ENCODE peak calls at places on chromosome 18, in five cellular contexts. Q is thoracic aorta, L is right lobe of liver, G is A549, F is sigmoid colon. P is an unnamed sample. For H3K4me1, the result is how much of the 10 kb centered on the place peaks cover.

GRCh38 chr18:30730915-30731314 is 311.6 kb downstream of the DSC3 start:
- DNase-seq in Q (no peak), L (no peak), G (no peak), F (no peak), P (no peak)

GRCh38 chr18:50909261-50909660 is 30.3 kb downstream of the ME2 start:
- DNase-seq in Q (no peak), L (no peak), G (no peak), F (no peak), P (no peak)

GRCh38 chr18:21513292-21513691 is 87.2 kb downstream of the ESCO1 start:
- DNase-seq in Q (no peak), L (no peak), G (no peak), F (no peak), P (no peak)

GRCh38 chr18:55199291-55199963 is 240.2 kb upstream of the CCDC68 start:
- DNase-seq in Q (no peak), L (no peak), G (no peak), F (no peak), P (no peak)

GRCh38 chr18:37322497-37323035 is 243.0 kb downstream of the CELF4 start:
- DNase-seq in Q (no peak), L (no peak), G (peak), F (no peak), P (peak)

GRCh38 chr18:52426041-52426440 is 86.0 kb downstream of the DCC start:
- DNase-seq in Q (no peak), L (no peak), G (no peak), F (no peak), P (no peak)

GRCh38 chr18:61352611-61353010 is 19.4 kb downstream of the CDH20 start:
- DNase-seq in Q (no peak), L (no peak), G (no peak), F (no peak), P (no peak)

GRCh38 chr18:45050712-45051639 is 370.3 kb downstream of the SETBP1 start:
- DNase-seq in Q (no peak), L (no peak), G (peak), F (no peak), P (no peak)

GRCh38 chr18:1976484-1976883 is 594.8 kb downstream of the METTL4 start:
- DNase-seq in Q (no peak), L (no peak), G (no peak), F (no peak), P (no peak)

GRCh38 chr18:58654896-58655614 is 16.2 kb upstream of the MALT1 start:
- DNase-seq in Q (no peak), L (no peak), G (no peak), F (no peak), P (no peak)

GRCh38 chr18:24875286-24875685 is 414.8 kb downstream of the HRH4 start:
- DNase-seq in Q (no peak), L (no peak), G (no peak), F (no peak), P (no peak)

GRCh38 chr18:11567391-11567790 is 42.0 kb upstream of the SLC35G4 start:
- DNase-seq in Q (no peak), L (no peak), G (no peak), F (no peak), P (no peak)

GRCh38 chr18:71398530-71398929 is 1109.7 kb downstream of the SOCS6 start:
- DNase-seq in Q (no peak), L (no peak), G (peak), F (no peak), P (peak)

GRCh38 chr18:2002178-2002577 is 569.1 kb downstream of the METTL4 start:
- DNase-seq in Q (no peak), L (no peak), G (no peak), F (no peak), P (no peak)

GRCh38 chr18:36358141-36358540 is 60.6 kb downstream of the FHOD3 start:
- DNase-seq in Q (no peak), L (no peak), G (no peak), F (no peak), P (no peak)

GRCh38 chr18:7778181-7778580 is 211.1 kb downstream of the PTPRM start:
- DNase-seq in Q (no peak), L (no peak), G (no peak), F (no peak), P (no peak)

GRCh38 chr18:32308493-32309120 is 118.8 kb downstream of the MEP1B start:
- DNase-seq in Q (no peak), L (no peak), G (peak), F (peak), P (no peak)

GRCh38 chr18:55509631-55510372 is 78.2 kb downstream of the TCF4 start:
- DNase-seq in Q (no peak), L (no peak), G (no peak), F (no peak), P (no peak)

GRCh38 chr18:7830468-7830867 is 263.4 kb downstream of the PTPRM start:
- DNase-seq in Q (no peak), L (no peak), G (peak), F (no peak), P (no peak)

GRCh38 chr18:41396861-41397260 is 558.2 kb upstream of the PIK3C3 start:
- DNase-seq in Q (no peak), L (no peak), G (no peak), F (no peak), P (no peak)

GRCh38 chr18:3217930-3218647 is 1.7 kb downstream of the MYOM1 start:
- DNase-seq in Q (no peak), L (no peak), G (peak), F (no peak), P (no peak)

GRCh38 chr18:24426073-24426397 is 435 bp upstream of the IMPACT start:
- DNase-seq in Q (no peak), L (no peak), G (no peak), F (no peak), P (no peak)

GRCh38 chr18:71105994-71106546 is 817.2 kb downstream of the SOCS6 start:
- DNase-seq in Q (no peak), L (no peak), G (no peak), F (no peak), P (no peak)

GRCh38 chr18:79736846-79737245 is 57.2 kb downstream of the CTDP1 start:
- DNase-seq in Q (no peak), L (no peak), G (no peak), F (peak), P (no peak)

DNA sequence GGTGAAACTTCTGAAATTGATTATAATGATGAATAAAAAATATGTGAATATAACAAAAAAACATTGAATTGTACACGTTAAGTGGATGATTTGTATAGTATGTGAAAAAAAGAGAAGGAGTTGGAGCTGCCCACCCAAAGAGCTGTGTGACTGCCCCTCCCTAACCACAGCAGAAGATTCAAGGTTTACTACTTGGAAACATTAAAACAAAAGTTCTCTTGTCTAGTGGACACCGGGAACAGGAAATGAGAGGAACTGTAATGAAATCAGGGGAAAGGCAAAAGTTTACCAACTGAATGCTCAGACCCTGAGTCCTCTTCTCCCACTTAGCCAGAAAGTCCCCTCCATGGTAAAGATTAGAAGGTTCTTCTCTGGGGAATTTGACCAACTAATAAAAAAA is 13.1 kb downstream of the COLEC12 start:
- DNase-seq in Q (no peak), L (no peak), G (no peak), F (no peak), P (no peak)
- H3K4me1 ChIP-seq in Q (under half), L (under half), G (under half), F (under half), P (under half)

DNA sequence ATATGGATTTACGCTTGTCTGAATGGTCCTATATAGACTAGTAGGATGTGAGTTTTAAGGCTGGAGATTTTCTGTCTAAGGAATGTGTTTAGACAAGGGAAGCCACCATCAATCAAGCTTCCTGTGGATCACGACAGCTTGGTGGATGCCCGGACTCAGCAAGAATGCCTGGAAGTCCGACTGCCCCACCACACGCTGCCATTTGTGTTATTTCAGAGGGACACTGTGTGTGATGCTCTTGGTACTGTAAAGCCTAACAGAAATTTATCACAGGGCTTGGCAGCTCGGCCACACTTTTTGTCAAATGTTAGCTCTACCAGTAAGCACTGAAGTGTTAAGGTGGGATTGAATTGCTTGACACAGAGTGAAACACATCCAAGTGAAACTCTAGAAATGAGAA is 127.1 kb upstream of the CDH7 start:
- DNase-seq in Q (no peak), L (no peak), G (no peak), F (no peak), P (no peak)
- TF ChIP-seq CTCF in Q (no peak), L (no peak), G (no peak), F (no peak), P (no peak)

DNA sequence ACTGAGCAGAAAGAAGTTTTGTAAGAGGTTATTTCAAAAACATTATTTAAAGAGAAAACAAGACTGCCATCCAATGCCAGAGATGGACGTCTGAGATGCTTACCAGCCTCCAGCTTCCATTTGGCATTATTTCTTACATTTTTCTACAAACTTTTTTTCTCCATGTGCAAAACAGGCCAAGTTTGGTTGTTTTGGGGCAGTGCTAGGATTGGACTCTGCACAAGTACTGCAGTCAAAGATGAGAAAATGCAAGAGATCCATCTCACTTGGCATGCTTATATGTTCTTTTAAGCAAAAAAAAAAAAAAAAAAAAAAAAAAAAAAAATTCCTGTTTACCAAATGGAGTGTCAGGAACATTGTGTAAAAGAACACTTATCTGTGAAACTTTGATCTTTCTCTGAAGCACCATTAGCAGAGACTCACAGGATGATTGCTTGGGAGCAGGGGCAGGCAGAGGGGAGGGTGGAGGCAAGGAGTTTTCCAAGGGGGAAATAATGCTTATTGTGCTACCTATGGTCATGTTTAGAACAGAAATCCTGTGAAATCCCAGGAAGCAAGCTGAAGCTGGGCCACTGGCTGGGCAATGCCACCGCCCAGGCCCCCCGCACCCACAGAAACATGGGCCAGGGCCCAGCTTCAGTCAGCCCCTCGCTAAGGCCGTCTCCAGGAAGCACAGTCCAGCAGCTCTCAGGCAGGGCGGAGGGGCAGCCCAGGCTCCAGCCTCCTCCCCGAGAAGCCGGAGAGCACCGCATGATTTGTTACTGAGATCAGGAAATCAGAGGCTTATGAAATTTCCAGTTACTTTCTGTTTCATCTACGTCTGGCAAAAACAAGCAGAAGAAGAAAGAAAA is 229.4 kb downstream of the ZNF516 start:
- DNase-seq in Q (no peak), L (no peak), G (no peak), F (peak), P (no peak)
- H3K4me3 ChIP-seq in Q (peak), L (no peak), G (no peak), F (peak), P (no peak)

DNA sequence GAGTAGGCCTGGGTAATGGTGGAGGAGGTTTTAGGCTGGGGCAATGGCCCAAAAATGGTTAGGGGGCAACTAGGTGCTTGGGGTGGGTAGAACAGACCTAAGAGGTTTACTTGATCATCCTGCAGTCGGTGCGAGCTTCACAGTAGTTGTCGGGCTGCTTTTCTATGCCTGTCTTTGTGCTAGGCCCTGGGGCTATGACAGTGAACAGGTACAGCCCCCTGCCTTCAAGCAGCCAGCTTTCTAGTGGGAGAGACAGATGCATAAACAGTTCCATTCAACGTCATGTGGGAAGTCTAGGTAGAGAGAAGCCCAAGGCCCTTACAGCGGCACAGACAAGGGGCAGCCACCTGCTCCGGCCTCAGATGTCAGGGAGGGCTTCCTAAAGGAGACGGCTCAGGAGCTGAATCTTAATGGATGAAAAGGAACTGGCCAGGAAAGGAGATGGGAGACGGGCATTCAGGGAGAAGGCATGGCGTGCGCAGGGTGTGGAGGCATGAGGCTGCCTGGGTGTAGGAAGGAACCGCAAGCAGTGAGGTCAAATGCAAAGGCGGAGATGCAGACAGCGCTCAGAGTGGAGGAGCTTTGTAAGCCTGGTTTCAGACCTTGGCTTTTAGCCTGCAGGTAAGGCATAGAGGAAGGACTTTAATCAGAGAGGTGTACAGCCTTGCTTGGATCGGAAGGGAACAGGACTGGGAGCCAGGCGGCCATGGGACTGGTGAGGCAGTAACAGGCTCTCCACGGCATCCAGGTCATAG is 6.0 kb downstream of the CTIF start:
- DNase-seq in Q (no peak), L (no peak), G (no peak), F (no peak), P (no peak)
- H3K4me1 ChIP-seq in Q (under half), L (under half), G (half or more), F (half or more), P (under half)

DNA sequence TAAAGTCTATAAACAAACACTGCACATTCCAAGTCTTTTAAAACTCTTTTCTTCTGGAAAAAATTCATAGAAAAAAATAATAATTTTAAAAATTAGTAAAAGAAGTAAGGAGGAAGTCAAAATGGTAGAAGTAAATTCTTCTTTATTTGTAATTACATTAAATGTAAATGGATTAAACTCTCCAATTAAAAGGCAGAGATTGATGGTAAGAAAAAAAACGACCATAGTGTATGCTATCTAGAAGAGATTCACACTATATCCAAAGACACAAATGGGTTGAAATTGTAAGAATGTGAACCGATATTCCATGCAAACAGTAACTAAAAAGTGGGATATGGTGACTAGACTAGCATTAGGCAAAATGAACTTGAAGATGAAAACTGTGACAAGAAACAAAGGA is 1196.1 kb upstream of the CDH2 start:
- DNase-seq in Q (no peak), L (no peak), G (no peak), F (no peak), P (no peak)
- TF ChIP-seq CTCF in Q (no peak), L (no peak), G (no peak), F (no peak), P (no peak)

DNA sequence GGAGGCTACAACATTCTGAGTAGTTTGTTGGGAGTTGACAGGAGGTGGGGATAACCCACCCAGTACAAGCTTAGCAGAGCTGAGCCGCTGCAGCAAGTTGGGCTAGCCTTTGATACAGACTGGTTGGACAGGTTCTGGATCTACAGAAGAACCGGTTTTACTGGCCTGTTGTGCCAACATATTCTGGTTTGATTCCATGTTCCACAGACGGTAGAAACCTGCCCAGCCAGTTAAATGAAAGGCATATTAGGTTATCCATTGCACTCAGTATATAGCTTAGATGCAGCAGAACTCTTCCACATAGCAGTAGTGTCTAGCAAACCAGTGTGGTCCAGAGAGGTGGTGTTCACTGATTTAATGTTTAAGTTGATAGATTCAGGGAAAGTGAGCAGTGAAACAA is 19.3 kb upstream of the RBBP8 start:
- DNase-seq in Q (no peak), L (no peak), G (no peak), F (no peak), P (no peak)
- H3K4me3 ChIP-seq in Q (no peak), L (no peak), G (no peak), F (no peak), P (no peak)

P was measured in BE2C.